ENCODE peak calls at places on chromosomes 13 and 19, in four cellular contexts. Y, R, N and Z are unnamed samples.

GRCh38 chr13:26010487-26011207 is 41.2 kb downstream of the SHISA2 start:
- DNase-seq in Y (no peak), R (no peak), N (no peak), Z (no peak)

GRCh38 chr19:45607071-45608029 is 5.3 kb upstream of the GPR4 start:
- DNase-seq in Y (peak; percentile 46), R (peak; percentile 77), N (peak; percentile 59), Z (peak; percentile 92)

GRCh38 chr19:15935167-15935702 is 906 bp upstream of the CYP4F11 start:
- DNase-seq in Y (no peak), R (no peak), N (no peak), Z (no peak)

GRCh38 chr19:39825093-39825463 is 8.9 kb downstream of the DYRK1B start:
- DNase-seq in Y (no peak), R (no peak), N (no peak), Z (no peak)

GRCh38 chr19:41426116-41426841 is 895 bp downstream of the B3GNT8 start:
- DNase-seq in Y (no peak), R (no peak), N (no peak), Z (peak; percentile 88)

GRCh38 chr13:101536079-101536478 is 83.6 kb downstream of the ITGBL1 start:
- DNase-seq in Y (no peak), R (no peak), N (no peak), Z (no peak)

GRCh38 chr19:33795370-33796163 is 1.1 kb upstream of the KCTD15 start:
- DNase-seq in Y (no peak), R (peak; percentile 91), N (peak; percentile 75), Z (peak; percentile 94)

GRCh38 chr19:49331616-49332055 is 3.6 kb upstream of the CD37 start:
- DNase-seq in Y (peak; percentile 72), R (no peak), N (peak; percentile 57), Z (peak; percentile 74)

GRCh38 chr13:64505511-64505910 is 2724.6 kb downstream of the PCDH9 start:
- DNase-seq in Y (no peak), R (no peak), N (peak; percentile 80), Z (no peak)

GRCh38 chr19:55257461-55258411 is 1.1 kb downstream of the PPP6R1 start:
- DNase-seq in Y (peak; percentile 38), R (no peak), N (peak; percentile 32), Z (no peak)

GRCh38 chr19:824885-825284 is 2.8 kb upstream of the AZU1 start:
- DNase-seq in Y (no peak), R (no peak), N (no peak), Z (no peak)

GRCh38 chr19:36488816-36489138 is 584 bp downstream of the ZNF566 start:
- DNase-seq in Y (peak; percentile 49), R (no peak), N (no peak), Z (no peak)

GRCh38 chr19:6519289-6519688 is 11.5 kb upstream of the TNFSF9 start:
- DNase-seq in Y (no peak), R (no peak), N (peak; percentile 61), Z (no peak)

GRCh38 chr19:29798783-29799182 is 13.0 kb upstream of the CCNE1 start:
- DNase-seq in Y (no peak), R (no peak), N (peak; percentile 60), Z (no peak)

GRCh38 chr13:40149611-40150283 is 494.3 kb downstream of the COG6 start:
- DNase-seq in Y (no peak), R (peak; percentile 40), N (peak; percentile 53), Z (no peak)

GRCh38 chr19:17311455-17312248 is 2.3 kb downstream of the DDA1 start:
- DNase-seq in Y (no peak), R (no peak), N (peak; percentile 79), Z (no peak)

GRCh38 chr13:29922281-29922821 is 71.9 kb upstream of the UBL3 start:
- DNase-seq in Y (no peak), R (no peak), N (peak; percentile 54), Z (no peak)
- TF ChIP-seq CTCF in Y (no peak), R (no peak), N (no peak), Z (no peak)

GRCh38 chr13:98297043-98297442 is 120.0 kb upstream of the RNF113B start:
- DNase-seq in Y (no peak), R (no peak), N (no peak), Z (no peak)
- TF ChIP-seq POLR2A in Y (no peak), R (no peak), N (no peak), Z (no peak)

GRCh38 chr13:23320926-23321533 is 112.5 kb downstream of the SACS start:
- DNase-seq in Y (no peak), R (no peak), N (no peak), Z (no peak)
- H3K4me3 ChIP-seq in Y (peak overlapping the region; percentile 23), R (no peak overlapping the region), N (no peak overlapping the region), Z (no peak overlapping the region)

GRCh38 chr13:56561327-56561726 is 579.4 kb upstream of the PRR20A start:
- DNase-seq in Y (no peak), R (no peak), N (no peak), Z (no peak)
- TF ChIP-seq CTCF in Y (no peak), R (no peak), N (no peak), Z (no peak)

GRCh38 chr13:49792550-49793324 is at the start of gene KPNA3:
- DNase-seq in Y (peak; percentile 95), R (peak; percentile 98), N (peak; percentile 96), Z (peak; percentile 94)

GRCh38 chr13:49789961-49790360 is 2.5 kb downstream of the KPNA3 start:
- DNase-seq in Y (no peak), R (no peak), N (no peak), Z (no peak)

GRCh38 chr13:49786609-49787008 is 5.9 kb downstream of the KPNA3 start:
- DNase-seq in Y (no peak), R (no peak), N (no peak), Z (no peak)

GRCh38 chr13:49791214-49791752 is 1.2 kb downstream of the KPNA3 start:
- DNase-seq in Y (no peak), R (no peak), N (peak; percentile 35), Z (no peak)

DNA sequence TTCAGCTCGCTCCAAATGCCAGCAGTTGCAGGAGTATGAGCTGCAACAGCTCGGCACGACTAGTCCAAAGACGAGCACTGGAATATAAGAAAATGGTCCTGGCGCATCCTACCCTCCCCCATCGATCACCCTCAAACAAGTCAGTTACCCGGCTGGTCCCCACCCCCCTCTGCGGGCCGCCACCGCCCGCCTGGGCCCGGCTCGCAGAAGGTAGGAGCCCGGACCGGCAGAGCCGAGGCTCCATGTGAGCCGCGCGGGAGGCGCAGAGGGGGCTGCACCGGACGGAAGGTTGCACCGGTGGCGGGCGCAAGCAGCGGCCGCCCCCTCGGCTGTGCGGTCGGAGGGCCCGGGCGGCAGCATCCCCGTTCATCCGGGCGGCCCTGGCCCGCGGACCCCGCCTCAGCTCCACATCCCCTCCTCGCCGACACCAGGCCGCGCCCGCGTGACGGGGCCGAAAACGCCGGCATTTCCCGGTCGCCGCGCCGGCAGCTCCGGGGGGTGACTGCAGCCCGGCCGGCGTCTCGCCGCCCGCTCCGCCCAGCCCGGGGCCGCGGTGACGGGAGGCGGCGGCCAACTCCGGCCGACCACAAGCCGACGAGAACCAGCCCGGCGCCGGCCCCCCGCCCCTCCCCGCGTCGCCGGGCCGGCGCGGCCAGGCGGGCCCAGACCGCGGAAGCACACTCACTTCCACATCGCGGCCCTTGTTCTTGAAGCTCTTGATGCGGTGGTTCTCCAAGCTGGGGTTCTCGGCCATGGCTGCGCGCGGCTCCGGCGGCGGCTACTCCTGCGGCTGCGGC is 531 bp downstream of the KPNA3 start:
- DNase-seq in Y (peak; percentile 50), R (peak; percentile 54), N (peak; percentile 36), Z (peak; percentile 22)
- TF ChIP-seq POLR2A in Y (peak; percentile 26), R (no peak), N (peak; percentile 55), Z (no peak)

GRCh38 chr19:53907690-53908089 is 1.4 kb upstream of the CACNG7 start:
- DNase-seq in Y (no peak), R (no peak), N (no peak), Z (no peak)

GRCh38 chr19:53908106-53908932 is 759 bp upstream of the CACNG7 start:
- DNase-seq in Y (no peak), R (peak; percentile 43), N (peak; percentile 40), Z (no peak)

GRCh38 chr19:53910170-53910518 is 1.1 kb downstream of the CACNG7 start:
- DNase-seq in Y (no peak), R (no peak), N (no peak), Z (no peak)

GRCh38 chr19:53908933-53909415 is at the start of gene CACNG7:
- DNase-seq in Y (no peak), R (no peak), N (no peak), Z (no peak)

GRCh38 chr19:53909471-53910169 is 542 bp downstream of the CACNG7 start:
- DNase-seq in Y (no peak), R (no peak), N (no peak), Z (no peak)
- H3K4me3 ChIP-seq in Y (no peak overlapping the region), R (no peak overlapping the region), N (peak overlapping the region; percentile 61), Z (no peak overlapping the region)

DNA sequence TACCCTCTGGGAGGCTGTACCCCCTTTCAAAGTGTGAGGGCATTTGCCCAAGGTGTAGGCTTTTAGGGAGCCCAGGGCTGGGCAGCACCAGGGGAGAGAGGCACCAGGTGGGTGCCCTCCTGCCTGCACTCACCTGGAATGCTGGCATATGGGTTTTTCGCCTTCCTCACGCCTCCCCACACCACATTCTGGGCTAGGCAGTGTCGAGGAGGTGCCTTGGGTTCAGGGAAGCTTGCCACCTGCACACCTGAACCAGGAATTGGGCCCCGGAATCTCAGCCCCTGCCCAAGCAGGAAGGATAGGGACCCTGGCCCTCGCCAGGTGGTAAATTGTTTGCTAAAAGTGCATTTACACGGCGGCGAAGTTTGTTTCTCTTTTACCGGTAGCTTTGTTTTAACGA is 5.1 kb upstream of the TSHZ3 start:
- DNase-seq in Y (no peak), R (no peak), N (no peak), Z (no peak)
- TF ChIP-seq CTCF in Y (no peak), R (no peak), N (no peak), Z (no peak)

GRCh38 chr19:37999309-38000213 is 92.6 kb downstream of the SIPA1L3 start:
- DNase-seq in Y (no peak), R (peak; percentile 89), N (peak; percentile 98), Z (peak; percentile 27)

GRCh38 chr19:37995346-37995745 is 88.3 kb downstream of the SIPA1L3 start:
- DNase-seq in Y (no peak), R (no peak), N (no peak), Z (no peak)

GRCh38 chr19:37998801-37999308 is 91.8 kb downstream of the SIPA1L3 start:
- DNase-seq in Y (no peak), R (no peak), N (no peak), Z (no peak)

GRCh38 chr19:37994823-37995130 is 87.8 kb downstream of the SIPA1L3 start:
- DNase-seq in Y (no peak), R (no peak), N (no peak), Z (no peak)

DNA sequence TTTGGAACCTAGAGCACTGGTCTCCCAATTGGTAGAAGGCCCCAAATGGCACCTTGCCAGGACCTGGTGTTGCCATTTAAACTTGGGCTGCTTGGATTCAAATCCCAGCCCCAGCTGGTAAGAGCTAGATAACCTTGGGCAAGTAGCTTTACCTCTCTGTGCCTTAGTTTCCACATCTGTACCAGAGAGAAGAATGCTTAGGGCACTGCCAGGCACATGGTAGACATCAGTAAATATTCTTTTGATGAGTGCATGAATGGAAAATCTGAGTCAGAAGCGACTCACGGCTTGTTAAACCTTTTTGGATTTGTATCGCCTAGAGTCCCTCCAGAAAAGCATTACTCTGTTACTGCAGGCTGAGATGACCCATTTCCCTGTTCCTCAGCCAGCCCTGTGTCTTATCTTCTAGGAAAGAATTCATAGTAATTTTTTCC is 90.9 kb downstream of the SIPA1L3 start:
- DNase-seq in Y (no peak), R (no peak), N (peak; percentile 97), Z (no peak)
- TF ChIP-seq POLR2A in Y (no peak), R (no peak), N (no peak), Z (no peak)

GRCh38 chr19:47885067-47885463 is 1.1 kb downstream of the SULT2A1 start:
- DNase-seq in Y (no peak), R (no peak), N (no peak), Z (no peak)
- H3K4me3 ChIP-seq in Y (no peak overlapping the region), R (no peak overlapping the region), N (no peak overlapping the region), Z (no peak overlapping the region)